ENCODE peak calls at places on chromosome 9, in nine cellular contexts. D is HFFc6; O is A549; T is stimulated activated CD4-positive, alpha-beta T cell treated with anti-CD3 and anti-CD28 coated beads, Interleukin-2, amount 100 ng/mL, for 48 hours; I is mammary epithelial cell; L is fibroblast of the conjunctiva; W is right lobe of liver; H is OCI-LY7; J is HEK293T. G is an unnamed sample.

GRCh38 chr9:134912126-134912840 is 5.4 kb downstream of the FCN1 start:
- DNase-seq in H (no peak), D (no peak), W (no peak), T (no peak), I (no peak), L (no peak), J (no peak), O (no peak), G (no peak)

GRCh38 chr9:137128158-137129088 is 10.5 kb upstream of the GRIN1 start:
- DNase-seq in I (no peak), W (peak), J (no peak), O (no peak), D (no peak), T (no peak), H (peak), L (no peak), G (no peak)

GRCh38 chr9:5644522-5644921 is 15.6 kb downstream of the RIC1 start:
- DNase-seq in D (no peak), L (no peak), I (peak), W (no peak), O (no peak), J (no peak), T (no peak), H (no peak), G (peak)

GRCh38 chr9:118567861-118568260 is 801.4 kb downstream of the BRINP1 start:
- DNase-seq in J (no peak), H (no peak), W (no peak), T (no peak), I (no peak), D (no peak), O (no peak), L (no peak), G (peak)

GRCh38 chr9:32502459-32502858 is 23.5 kb downstream of the RIGI start:
- DNase-seq in D (peak), L (peak), J (no peak), H (no peak), I (peak), T (no peak), W (no peak), O (no peak), G (peak)

GRCh38 chr9:116163293-116164055 is 9.9 kb downstream of the PAPPA start:
- DNase-seq in W (no peak), H (peak), O (no peak), D (no peak), J (no peak), T (no peak), I (no peak), L (no peak), G (no peak)

GRCh38 chr9:23380821-23381220 is 445.2 kb downstream of the ELAVL2 start:
- DNase-seq in T (no peak), J (no peak), W (no peak), H (no peak), D (no peak), I (peak), L (no peak), O (no peak), G (peak)

GRCh38 chr9:35818341-35818740 is 3.5 kb upstream of the HINT2 start:
- DNase-seq in O (no peak), D (no peak), W (no peak), L (no peak), J (no peak), I (no peak), H (no peak), T (no peak), G (no peak)